ENCODE peak calls at places on chromosomes 6 and 20, in six cellular contexts. F is mammary epithelial cell, J is endothelial cell of umbilical vein, R is fibroblast of lung, O is IMR-90, D is K562. C is an unnamed sample. For H3K4me1 and H4K20me1, the result is how much of the 10 kb centered on the place peaks cover.

GRCh38 chr6:53918854-53919253 is 124.0 kb downstream of the LRRC1 start:
- DNase-seq in F (no peak), J (no peak), R (no peak), O (no peak), D (no peak), C (no peak)

GRCh38 chr20:43987531-43987930 is 72.9 kb downstream of the TOX2 start:
- DNase-seq in F (no peak), J (no peak), R (no peak), O (no peak), D (no peak), C (no peak)

GRCh38 chr20:16061394-16061793 is 511.9 kb downstream of the KIF16B start:
- DNase-seq in F (no peak), J (no peak), R (no peak), O (no peak), D (no peak), C (no peak)

GRCh38 chr20:7930386-7930785 is 9.9 kb downstream of the HAO1 start:
- DNase-seq in F (no peak), J (no peak), R (no peak), O (no peak), D (no peak), C (no peak)

GRCh38 chr6:158642097-158642601 is 2.4 kb downstream of the DYNLT1 start:
- DNase-seq in F (peak), J (peak), R (peak), O (peak), D (no peak), C (no peak)

GRCh38 chr6:30007132-30007764 is 53.8 kb upstream of the POLR1H start:
- DNase-seq in F (no peak), J (no peak), R (no peak), O (no peak), D (no peak), C (no peak)

GRCh38 chr6:2310042-2310441 is 64.6 kb upstream of the GMDS start:
- DNase-seq in F (no peak), J (no peak), R (no peak), O (no peak), D (no peak), C (no peak)

GRCh38 chr6:157164972-157165371 is 158.3 kb downstream of the TMEM242 start:
- DNase-seq in F (no peak), J (no peak), R (no peak), O (peak), D (no peak), C (no peak)

GRCh38 chr20:14197097-14197496 is 140.3 kb downstream of the FLRT3 start:
- DNase-seq in F (peak), J (no peak), R (no peak), O (peak), D (no peak), C (no peak)

GRCh38 chr6:112366695-112367546 is 19.8 kb downstream of the RFPL4B start:
- DNase-seq in F (no peak), J (no peak), R (no peak), O (no peak), D (no peak), C (no peak)

GRCh38 chr6:23591761-23592160 is 534.3 kb upstream of the NRSN1 start:
- DNase-seq in F (no peak), J (no peak), R (no peak), O (no peak), D (no peak), C (no peak)

GRCh38 chr6:12348530-12349511 is 58.7 kb downstream of the EDN1 start:
- DNase-seq in F (peak), J (peak), R (peak), O (peak), D (no peak), C (no peak)

DNA sequence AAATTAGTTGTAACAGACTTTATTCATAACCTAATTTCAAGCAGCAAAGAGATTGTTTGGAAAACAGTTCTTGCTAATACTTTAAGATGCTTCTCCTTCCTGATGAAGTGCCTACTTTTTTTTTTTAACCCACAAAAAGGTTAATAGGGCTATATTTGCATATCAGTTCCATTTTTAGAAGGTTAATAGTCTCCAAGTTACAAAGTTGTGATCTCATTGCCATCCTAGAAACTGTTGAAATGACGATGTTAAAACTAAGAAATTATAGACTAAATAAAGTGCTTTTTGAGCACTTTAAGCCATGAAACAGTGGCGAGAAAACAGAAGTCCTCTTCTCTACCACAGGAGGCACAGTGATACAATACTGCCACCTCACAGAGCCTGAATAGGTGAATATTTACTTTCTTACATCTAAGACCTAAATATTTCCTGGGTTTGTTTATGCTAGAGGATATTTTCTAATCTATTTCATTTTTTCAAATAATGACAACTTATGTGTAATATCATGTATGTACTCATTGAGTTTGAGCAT is 5.3 kb downstream of the RNF144B start:
- DNase-seq in F (no peak), J (no peak), R (no peak), O (no peak), D (no peak), C (peak)
- H3K4me1 ChIP-seq in F (under half), J (half or more), R (under half), O (under half), D (under half), C (half or more)

GRCh38 chr6:135018961-135019360 is 35.7 kb downstream of the HBS1L start:
- DNase-seq in F (no peak), J (no peak), R (no peak), O (no peak), D (no peak), C (no peak)

GRCh38 chr6:135018057-135018456 is 36.6 kb downstream of the HBS1L start:
- DNase-seq in F (no peak), J (no peak), R (no peak), O (no peak), D (no peak), C (no peak)

GRCh38 chr6:135025175-135025574 is 29.4 kb downstream of the HBS1L start:
- DNase-seq in F (no peak), J (no peak), R (no peak), O (no peak), D (no peak), C (no peak)

GRCh38 chr6:135022050-135022697 is 32.4 kb downstream of the HBS1L start:
- DNase-seq in F (no peak), J (no peak), R (no peak), O (no peak), D (no peak), C (no peak)

DNA sequence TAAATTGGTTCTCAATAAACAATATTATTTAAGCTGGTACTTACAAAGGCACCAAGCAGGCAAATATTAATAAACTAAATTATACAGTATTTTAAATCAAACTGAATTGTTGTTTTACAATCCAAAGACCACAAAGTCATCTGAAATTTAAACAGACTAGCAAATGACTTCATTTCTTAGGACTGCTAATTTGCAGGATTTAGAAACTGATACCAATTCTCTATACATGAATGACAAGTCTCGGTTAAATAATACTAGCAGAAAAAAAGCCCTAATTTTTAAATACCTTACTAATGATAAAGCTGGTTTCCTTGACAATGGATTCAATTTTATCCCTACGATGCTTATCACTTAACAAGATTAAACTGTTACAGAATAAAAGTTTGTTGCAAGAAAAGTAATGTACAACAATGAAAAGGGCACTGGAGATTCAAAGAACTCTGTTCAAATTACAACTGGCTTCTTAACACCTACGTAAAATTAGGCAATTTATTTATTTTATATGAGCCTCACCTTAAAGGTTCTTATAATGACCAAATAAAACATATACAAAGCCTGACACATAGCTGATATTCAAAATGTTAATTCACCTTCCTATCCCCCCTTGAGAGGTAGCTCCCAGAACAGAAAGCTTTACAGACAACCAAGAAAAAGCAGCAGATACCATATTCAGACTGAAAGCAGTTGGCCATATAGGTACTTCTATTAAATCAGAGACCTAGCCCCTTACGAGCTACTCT is 33.1 kb downstream of the HBS1L start:
- DNase-seq in F (no peak), J (no peak), R (no peak), O (no peak), D (no peak), C (no peak)
- H3K4me3 ChIP-seq in F (no peak), J (no peak), R (no peak), O (no peak), D (no peak), C (no peak)

GRCh38 chr20:17663040-17663399 is 19.0 kb downstream of the RRBP1 start:
- DNase-seq in F (no peak), J (no peak), R (no peak), O (no peak), D (no peak), C (no peak)

GRCh38 chr20:17663486-17663885 is 18.6 kb downstream of the RRBP1 start:
- DNase-seq in F (no peak), J (no peak), R (no peak), O (peak), D (no peak), C (no peak)

GRCh38 chr20:17661121-17661744 is 20.8 kb downstream of the RRBP1 start:
- DNase-seq in F (no peak), J (no peak), R (no peak), O (no peak), D (no peak), C (no peak)

GRCh38 chr20:17664025-17664638 is 17.9 kb downstream of the RRBP1 start:
- DNase-seq in F (no peak), J (no peak), R (no peak), O (no peak), D (no peak), C (no peak)

DNA sequence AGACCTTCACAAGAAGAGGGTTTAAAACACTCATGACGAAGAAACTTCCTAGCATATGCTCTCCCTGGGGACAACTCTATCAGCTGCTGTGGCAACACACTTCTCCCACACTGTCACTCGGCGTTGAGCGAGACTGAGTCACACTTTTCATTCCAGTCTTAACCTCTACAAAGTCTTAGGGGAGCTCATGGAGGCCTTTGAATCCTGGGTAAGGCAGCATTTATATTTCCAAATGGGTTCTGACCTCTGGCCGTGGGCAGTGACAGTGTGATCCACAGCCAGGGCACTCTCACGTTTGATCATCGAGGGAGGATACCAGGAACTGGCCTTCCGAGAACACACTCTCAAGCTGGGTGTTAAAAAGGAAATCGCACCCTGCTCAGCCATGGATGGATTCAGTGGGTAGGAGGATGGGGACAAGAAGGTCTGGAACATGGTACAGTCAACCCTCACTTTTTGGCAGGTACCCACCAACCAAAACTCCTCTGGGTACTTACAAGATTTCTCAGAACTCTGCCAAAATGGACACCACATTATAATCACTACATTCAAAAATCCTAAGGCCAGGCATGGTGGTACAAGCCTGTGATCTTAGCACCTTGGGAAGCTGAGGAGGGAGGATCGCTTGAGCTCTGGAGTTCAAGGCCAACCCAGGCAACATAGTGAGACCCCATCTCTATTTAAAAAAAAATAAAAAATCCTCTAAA is 19.6 kb downstream of the RRBP1 start:
- DNase-seq in F (no peak), J (no peak), R (peak), O (peak), D (no peak), C (no peak)
- H4K20me1 ChIP-seq in F (under half), J (under half), R (under half), O (half or more), D (under half), C (under half)

GRCh38 chr6:85637579-85637978 is 5.1 kb downstream of the SYNCRIP start:
- DNase-seq in F (no peak), J (no peak), R (no peak), O (no peak), D (no peak), C (no peak)
- H3K4me1 ChIP-seq in F (under half), J (under half), R (under half), O (under half), D (under half), C (under half)

GRCh38 chr6:16420332-16420714 is 181.9 kb downstream of the GMPR start:
- DNase-seq in F (no peak), J (no peak), R (no peak), O (no peak), D (no peak), C (no peak)
- H3K4me3 ChIP-seq in F (no peak), J (no peak), R (no peak), O (no peak), D (no peak), C (peak)

DNA sequence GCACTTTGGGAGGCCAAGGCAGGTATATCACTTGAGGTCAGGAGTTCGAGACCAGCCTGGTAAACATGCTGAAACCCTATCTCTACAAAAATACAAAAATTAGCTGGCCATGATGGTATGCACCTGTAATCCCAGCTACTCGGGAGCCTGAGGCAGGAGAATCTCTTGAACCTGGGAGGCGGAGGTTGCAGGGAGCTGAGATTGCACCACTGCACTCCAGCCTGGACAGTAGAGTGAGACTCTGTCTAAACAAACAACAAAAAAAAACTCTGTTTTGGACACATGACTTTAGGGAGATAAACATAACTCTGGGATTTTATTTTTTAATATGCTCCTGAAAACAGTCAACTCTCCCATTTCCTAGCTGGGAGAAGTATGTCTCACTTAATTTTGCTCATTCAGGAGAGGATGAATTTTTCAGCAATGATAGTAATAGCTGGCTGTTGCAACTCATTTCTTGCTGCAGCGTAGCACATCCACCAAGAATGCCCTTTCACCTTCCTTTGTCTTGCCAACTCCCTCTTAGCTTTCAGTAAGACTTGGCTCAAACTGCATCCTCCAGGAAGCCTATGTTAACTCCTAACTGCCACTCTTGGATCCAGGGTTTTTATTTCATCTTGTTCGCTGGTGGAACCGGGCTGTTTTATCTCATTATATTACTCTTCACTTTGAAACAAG is 24.3 kb downstream of the TOP1 start:
- DNase-seq in F (no peak), J (peak), R (peak), O (peak), D (no peak), C (no peak)
- H4K20me1 ChIP-seq in F (under half), J (under half), R (under half), O (half or more), D (under half), C (under half)

GRCh38 chr6:106959985-106960384 is 14.5 kb downstream of the CD24 start:
- DNase-seq in F (peak), J (no peak), R (no peak), O (no peak), D (no peak), C (no peak)
- H3K4me1 ChIP-seq in F (under half), J (under half), R (under half), O (under half), D (under half), C (under half)

C was measured in OCI-LY7.